ENCODE peak calls at places on chromosomes 7 and 10, in five cellular contexts. U is A549, E is astrocyte of the spinal cord, J is nephron progenitor cell, F is RWPE1. V is an unnamed sample.
A peak's percentile ranks its signal among the peaks of the same experiment; 100 is the strongest.

GRCh38 chr10:27558612-27559020 is 54.5 kb downstream of the RAB18 start:
- DNase-seq in U (peak; percentile 28), E (peak; percentile 55), J (peak; percentile 55), F (peak; percentile 49), V (peak; percentile 15)

GRCh38 chr10:70296406-70296899 is 12.6 kb upstream of the NPFFR1 start:
- DNase-seq in U (peak; percentile 31), E (peak; percentile 84), J (no peak), F (peak; percentile 94), V (peak; percentile 73)

GRCh38 chr10:12130237-12130872 is 878 bp downstream of the SEC61A2 start:
- DNase-seq in U (peak; percentile 65), E (peak; percentile 76), J (peak; percentile 32), F (peak; percentile 59), V (peak; percentile 33)

GRCh38 chr10:104300736-104301292 is 31.8 kb downstream of the GSTO2 start:
- DNase-seq in U (peak; percentile 27), E (peak; percentile 98), J (peak; percentile 19), F (peak; percentile 84), V (peak; percentile 93)

GRCh38 chr7:116097365-116098009 is 66.9 kb upstream of the TFEC start:
- DNase-seq in U (peak; percentile 53), E (peak; percentile 75), J (no peak), F (peak; percentile 54), V (no peak)

GRCh38 chr7:17771901-17772408 is 168.3 kb downstream of the SNX13 start:
- DNase-seq in U (no peak), E (no peak), J (no peak), F (no peak), V (no peak)

GRCh38 chr7:137985897-137986251 is 16.0 kb downstream of the CREB3L2 start:
- DNase-seq in U (no peak), E (no peak), J (no peak), F (no peak), V (no peak)

GRCh38 chr10:56805022-56805421 is 444.0 kb upstream of the ZWINT start:
- DNase-seq in U (no peak), E (no peak), J (no peak), F (no peak), V (no peak)

GRCh38 chr10:60948871-60949270 is 4.9 kb upstream of the RHOBTB1 start:
- DNase-seq in U (no peak), E (no peak), J (no peak), F (no peak), V (no peak)

GRCh38 chr7:157685430-157686284 is 348.9 kb downstream of the DNAJB6 start:
- DNase-seq in U (no peak), E (no peak), J (peak; percentile 54), F (no peak), V (no peak)

GRCh38 chr10:88138319-88138848 is 275.0 kb downstream of the PTEN start:
- DNase-seq in U (no peak), E (no peak), J (no peak), F (no peak), V (no peak)

GRCh38 chr10:3976171-3976570 is 191.2 kb upstream of the KLF6 start:
- DNase-seq in U (no peak), E (no peak), J (no peak), F (no peak), V (no peak)

GRCh38 chr7:55965805-55966421 is 1.5 kb downstream of the NIPSNAP2 start:
- DNase-seq in U (no peak), E (peak; percentile 18), J (no peak), F (peak; percentile 66), V (no peak)

GRCh38 chr7:102890292-102890970 is 22.4 kb upstream of the LRRC17 start:
- DNase-seq in U (no peak), E (peak; percentile 97), J (no peak), F (no peak), V (peak; percentile 77)

GRCh38 chr7:2483495-2483894 is 7.3 kb upstream of the GRIFIN start:
- DNase-seq in U (no peak), E (no peak), J (no peak), F (no peak), V (no peak)

GRCh38 chr10:43390791-43391190 is 18.2 kb downstream of the HNRNPF start:
- DNase-seq in U (no peak), E (peak; percentile 28), J (peak; percentile 15), F (no peak), V (no peak)

GRCh38 chr10:13707156-13707881 is 120.6 kb downstream of the PRPF18 start:
- DNase-seq in U (peak; percentile 61), E (peak; percentile 96), J (peak; percentile 64), F (peak; percentile 79), V (peak; percentile 70)

GRCh38 chr10:97731346-97732051 is 5.4 kb upstream of the ZFYVE27 start:
- DNase-seq in U (peak; percentile 60), E (peak; percentile 70), J (peak; percentile 71), F (peak; percentile 73), V (peak; percentile 61)

GRCh38 chr7:41911792-41912191 is 208.9 kb upstream of the INHBA start:
- DNase-seq in U (no peak), E (peak; percentile 71), J (no peak), F (no peak), V (no peak)

GRCh38 chr7:15720849-15721471 is 34.5 kb upstream of the MEOX2 start:
- DNase-seq in U (peak; percentile 2), E (peak; percentile 64), J (peak; percentile 27), F (no peak), V (peak; percentile 11)

GRCh38 chr10:29955308-29955935 is 104.0 kb downstream of the JCAD start:
- DNase-seq in U (no peak), E (peak; percentile 84), J (no peak), F (no peak), V (no peak)

GRCh38 chr7:89027781-89028180 is 232.2 kb upstream of the TEX47 start:
- DNase-seq in U (no peak), E (no peak), J (no peak), F (no peak), V (no peak)

GRCh38 chr7:70695804-70696104 is 436.2 kb upstream of the GALNT17 start:
- DNase-seq in U (no peak), E (peak; percentile 40), J (no peak), F (peak; percentile 27), V (no peak)

GRCh38 chr10:43235070-43235900 is 31.6 kb downstream of the RASGEF1A start:
- DNase-seq in U (no peak), E (no peak), J (no peak), F (no peak), V (no peak)

GRCh38 chr7:30812676-30813075 is 41.5 kb downstream of the MINDY4 start:
- DNase-seq in U (no peak), E (no peak), J (no peak), F (no peak), V (no peak)

GRCh38 chr10:14601872-14602725 is 172.6 kb downstream of the FAM107B start:
- DNase-seq in U (peak; percentile 61), E (peak; percentile 62), J (no peak), F (peak; percentile 62), V (no peak)

GRCh38 chr10:60171436-60172013 is 218.2 kb downstream of the ANK3 start:
- DNase-seq in U (no peak), E (no peak), J (no peak), F (peak; percentile 5), V (no peak)

GRCh38 chr7:77327932-77328628 is 88.1 kb downstream of the GSAP start:
- DNase-seq in U (no peak), E (no peak), J (no peak), F (no peak), V (no peak)

GRCh38 chr7:86598721-86599120 is 45.0 kb upstream of the GRM3 start:
- DNase-seq in U (no peak), E (no peak), J (no peak), F (no peak), V (no peak)

GRCh38 chr7:108450160-108450559 is 6.1 kb downstream of the NRCAM start:
- DNase-seq in U (no peak), E (no peak), J (no peak), F (no peak), V (no peak)

GRCh38 chr10:57699944-57700343 is 567.8 kb downstream of the IPMK start:
- DNase-seq in U (no peak), E (peak; percentile 19), J (no peak), F (no peak), V (no peak)

GRCh38 chr10:70749756-70750155 is 35.4 kb downstream of the TBATA start:
- DNase-seq in U (no peak), E (no peak), J (no peak), F (no peak), V (no peak)

GRCh38 chr7:50196719-50197118 is 103.7 kb upstream of the ZPBP start:
- DNase-seq in U (no peak), E (no peak), J (no peak), F (no peak), V (no peak)

GRCh38 chr10:90112681-90113080 is 411.3 kb downstream of the KIF20B start:
- DNase-seq in U (no peak), E (peak; percentile 45), J (no peak), F (no peak), V (no peak)

GRCh38 chr10:125217986-125218675 is 57.8 kb upstream of the CTBP2 start:
- DNase-seq in U (no peak), E (no peak), J (no peak), F (peak; percentile 88), V (no peak)

GRCh38 chr7:138186951-138187351 is 110.7 kb downstream of the AKR1D1 start:
- DNase-seq in U (no peak), E (peak; percentile 93), J (no peak), F (peak; percentile 3), V (no peak)

GRCh38 chr10:30527623-30528426 is 93.8 kb downstream of the MAP3K8 start:
- DNase-seq in U (no peak), E (no peak), J (no peak), F (no peak), V (no peak)

GRCh38 chr7:38215115-38215514 is 37.1 kb downstream of the STARD3NL start:
- DNase-seq in U (no peak), E (peak; percentile 33), J (no peak), F (no peak), V (no peak)

V was measured in AG04450.